ENCODE peak calls at places on chromosomes 1 and 21, in eight cellular contexts. O is fibroblast of the conjunctiva, C is activated T-cell treated with anti-CD3 and anti-CD28 coated beads for 1 hour, G is HS-27A, M is mucosa of gallbladder, H is GM04504, B is NCI-H146, S is fibroblast of mammary gland. P is an unnamed sample.
A peak's percentile ranks its signal among the peaks of the same experiment; 100 is the strongest.

GRCh38 chr21:38596264-38597042 is 98.2 kb upstream of the ERG start:
- DNase-seq in O (no peak), C (no peak), G (no peak), M (no peak), H (no peak), B (peak; percentile 54), S (no peak), P (no peak)

GRCh38 chr1:102172200-102172599 is 175.5 kb upstream of the OLFM3 start:
- DNase-seq in O (no peak), C (no peak), G (no peak), M (no peak), H (no peak), B (no peak), S (no peak), P (no peak)

GRCh38 chr1:244054924-244055263 is 3.8 kb downstream of the ZBTB18 start:
- DNase-seq in O (no peak), C (no peak), G (no peak), M (no peak), H (no peak), B (no peak), S (no peak), P (no peak)

GRCh38 chr1:244272471-244273261 is 179.0 kb downstream of the ADSS2 start:
- DNase-seq in O (peak; percentile 90), C (peak; percentile 55), G (peak; percentile 80), M (peak; percentile 78), H (peak; percentile 73), B (peak; percentile 82), S (peak; percentile 94), P (peak; percentile 68)

GRCh38 chr1:85444381-85444780 is 20.6 kb downstream of the DDAH1 start:
- DNase-seq in O (no peak), C (no peak), G (no peak), M (no peak), H (no peak), B (no peak), S (no peak), P (no peak)

GRCh38 chr1:56120021-56120420 is 459.3 kb downstream of the PLPP3 start:
- DNase-seq in O (no peak), C (no peak), G (no peak), M (no peak), H (no peak), B (no peak), S (peak; percentile 88), P (no peak)

GRCh38 chr1:156961709-156962108 is 41.3 kb downstream of the LRRC71 start:
- DNase-seq in O (no peak), C (no peak), G (no peak), M (no peak), H (no peak), B (no peak), S (no peak), P (peak; percentile 28)

GRCh38 chr1:84428220-84428619 is 29.9 kb downstream of the DNASE2B start:
- DNase-seq in O (no peak), C (no peak), G (no peak), M (no peak), H (no peak), B (peak; percentile 85), S (no peak), P (no peak)

GRCh38 chr1:181151378-181152326 is 63.2 kb downstream of the IER5 start:
- DNase-seq in O (no peak), C (no peak), G (no peak), M (no peak), H (no peak), B (no peak), S (peak; percentile 60), P (peak; percentile 34)

GRCh38 chr1:154622503-154623039 is 14.6 kb upstream of the ADAR start:
- DNase-seq in O (no peak), C (no peak), G (no peak), M (no peak), H (no peak), B (no peak), S (no peak), P (no peak)

GRCh38 chr1:39230261-39231190 is 26.0 kb downstream of the MACF1 start:
- DNase-seq in O (no peak), C (no peak), G (peak; percentile 58), M (peak; percentile 19), H (no peak), B (no peak), S (no peak), P (no peak)

GRCh38 chr21:25097648-25098047 is 509.6 kb downstream of the MRPL39 start:
- DNase-seq in O (no peak), C (no peak), G (no peak), M (no peak), H (no peak), B (no peak), S (no peak), P (no peak)

GRCh38 chr1:95127380-95127779 is 10.2 kb downstream of the TLCD4 start:
- DNase-seq in O (no peak), C (no peak), G (no peak), M (no peak), H (no peak), B (no peak), S (no peak), P (no peak)

GRCh38 chr1:245961137-245961540 is 545.9 kb downstream of the SMYD3 start:
- DNase-seq in O (peak; percentile 17), C (no peak), G (no peak), M (no peak), H (peak; percentile 33), B (no peak), S (peak; percentile 60), P (no peak)

GRCh38 chr1:12433323-12434053 is 184.5 kb downstream of the DHRS3 start:
- DNase-seq in O (no peak), C (no peak), G (no peak), M (peak; percentile 69), H (no peak), B (peak; percentile 71), S (peak; percentile 43), P (no peak)